ENCODE peak calls at places on chromosomes 11 and 22, in five cellular contexts. C is transverse colon, D is tibial nerve, U is lung, Z is A549. N is an unnamed sample.
A peak's percentile ranks its signal among the peaks of the same experiment; 100 is the strongest.

GRCh38 chr22:41780714-41781507 is 19.6 kb upstream of the CCDC134 start:
- DNase-seq in C (peak; percentile 81), Z (no peak), D (peak; percentile 35), U (peak; percentile 70), N (peak; percentile 9)

GRCh38 chr11:67687986-67688385 is 13.6 kb upstream of the ALDH3B2 start:
- DNase-seq in D (no peak), C (no peak), Z (no peak), U (no peak), N (no peak)

GRCh38 chr22:28440517-28441366 is 238.9 kb downstream of the TTC28 start:
- DNase-seq in C (no peak), U (no peak), D (no peak), Z (no peak), N (no peak)

GRCh38 chr11:69959461-69959860 is 118.7 kb upstream of the ANO1 start:
- DNase-seq in D (no peak), U (no peak), C (no peak), Z (no peak), N (no peak)

GRCh38 chr22:49869091-49869830 is 15.6 kb downstream of the ZBED4 start:
- DNase-seq in U (no peak), C (no peak), Z (no peak), D (no peak), N (no peak)

GRCh38 chr22:50443801-50444625 is 30.8 kb downstream of the SBF1 start:
- DNase-seq in C (no peak), Z (no peak), D (no peak), U (no peak), N (no peak)

GRCh38 chr11:100185588-100185987 is 501.5 kb upstream of the ARHGAP42 start:
- DNase-seq in C (no peak), Z (no peak), D (no peak), U (no peak), N (no peak)

GRCh38 chr11:109939176-109939810 is 153.9 kb upstream of the ZC3H12C start:
- DNase-seq in C (peak; percentile 11), Z (peak; percentile 38), U (peak; percentile 40), D (peak; percentile 33), N (no peak)

GRCh38 chr11:34356918-34357645 is 728 bp downstream of the ABTB2 start:
- DNase-seq in D (peak; percentile 26), Z (no peak), U (peak; percentile 59), C (peak; percentile 48), N (no peak)

GRCh38 chr22:42688241-42688913 is 32.3 kb downstream of the A4GALT start:
- DNase-seq in Z (peak; percentile 33), C (peak; percentile 78), D (peak; percentile 91), U (peak; percentile 81), N (peak; percentile 79)

GRCh38 chr11:115550291-115551059 is 46.3 kb upstream of the CADM1 start:
- DNase-seq in C (no peak), Z (no peak), D (no peak), U (peak; percentile 43), N (no peak)

GRCh38 chr22:49950396-49950994 is 10.1 kb upstream of the PIM3 start:
- DNase-seq in Z (no peak), D (no peak), U (no peak), C (peak; percentile 61), N (no peak)

GRCh38 chr11:221998-222789 is 13.9 kb downstream of the SIRT3 start:
- DNase-seq in U (no peak), D (no peak), C (no peak), Z (no peak), N (no peak)

GRCh38 chr11:41039592-41039991 is 419.9 kb downstream of the LRRC4C start:
- DNase-seq in U (no peak), D (no peak), Z (no peak), C (no peak), N (no peak)

GRCh38 chr11:47271961-47272661 is 2.2 kb downstream of the MADD start:
- DNase-seq in C (peak; percentile 60), D (no peak), U (no peak), Z (no peak), N (no peak)
- H3K4me1 ChIP-seq in C (peaks cover 42% of the 10 kb centered on the region), D (peaks cover 25% of the 10 kb centered on the region), U (peaks cover 12% of the 10 kb centered on the region), Z (peaks cover 22% of the 10 kb centered on the region), N (peaks cover 21% of the 10 kb centered on the region)

GRCh38 chr11:82999232-82999631 is 72.5 kb downstream of the RAB30 start:
- DNase-seq in Z (no peak), D (no peak), C (no peak), U (no peak), N (no peak)

GRCh38 chr11:83004855-83005556 is 66.7 kb downstream of the RAB30 start:
- DNase-seq in C (no peak), Z (no peak), U (no peak), D (no peak), N (no peak)

GRCh38 chr11:83002522-83002921 is 69.2 kb downstream of the RAB30 start:
- DNase-seq in C (no peak), Z (no peak), U (no peak), D (no peak), N (no peak)

GRCh38 chr11:83000381-83000780 is 71.3 kb downstream of the RAB30 start:
- DNase-seq in C (no peak), U (no peak), Z (no peak), D (no peak), N (no peak)

GRCh38 chr11:83002047-83002446 is 69.7 kb downstream of the RAB30 start:
- DNase-seq in D (no peak), U (no peak), C (no peak), Z (no peak), N (no peak)
- H3K27ac ChIP-seq in D (no peak overlapping the region), U (no peak overlapping the region), C (no peak overlapping the region), Z (no peak overlapping the region), N (no peak overlapping the region)

GRCh38 chr11:117281159-117281558 is 10.0 kb upstream of the BACE1-AS start:
- DNase-seq in U (no peak), C (no peak), D (no peak), Z (no peak), N (no peak)
- H3K4me3 ChIP-seq in U (no peak overlapping the region), C (no peak overlapping the region), D (no peak overlapping the region), Z (no peak overlapping the region), N (no peak overlapping the region)

GRCh38 chr11:14617241-14618027 is 26.2 kb upstream of the PDE3B start:
- DNase-seq in U (no peak), Z (no peak), C (peak; percentile 13), D (no peak), N (no peak)

GRCh38 chr11:14622241-14622954 is 21.2 kb upstream of the PDE3B start:
- DNase-seq in D (no peak), C (no peak), U (no peak), Z (no peak), N (no peak)

GRCh38 chr11:14618060-14618459 is 25.5 kb upstream of the PDE3B start:
- DNase-seq in Z (no peak), D (no peak), U (no peak), C (no peak), N (no peak)

GRCh38 chr11:14619580-14619979 is 24.0 kb upstream of the PDE3B start:
- DNase-seq in Z (no peak), D (no peak), U (no peak), C (no peak), N (no peak)

DNA sequence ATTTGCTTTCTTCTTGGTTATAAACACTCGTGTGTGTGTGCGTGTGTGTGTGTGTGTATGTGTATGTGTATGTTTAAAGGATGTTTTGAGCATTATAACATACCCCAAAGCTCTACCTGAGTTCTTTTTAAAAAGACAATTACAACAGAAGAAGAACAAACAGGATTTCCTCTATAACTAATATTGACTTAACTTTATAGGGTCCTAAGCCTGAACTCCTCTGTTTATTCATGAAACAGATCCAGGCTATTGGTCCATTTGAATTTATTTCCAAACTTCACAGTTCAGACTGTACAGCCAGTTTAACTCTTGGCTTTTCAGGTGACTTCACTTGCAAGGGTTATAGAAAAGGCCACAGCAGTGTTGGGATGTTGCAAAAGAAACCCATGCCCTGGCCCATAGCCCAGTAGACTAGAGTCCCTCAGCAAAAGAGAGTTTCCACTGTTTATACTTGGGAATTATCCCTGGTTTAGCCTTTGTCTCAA is 23.5 kb upstream of the PDE3B start:
- DNase-seq in C (peak; percentile 51), U (no peak), D (no peak), Z (no peak), N (no peak)
- H3K4me1 ChIP-seq in C (peaks cover 19% of the 10 kb centered on the region), U (no peaks in the 10 kb centered on the region), D (no peaks in the 10 kb centered on the region), Z (no peaks in the 10 kb centered on the region), N (no peaks in the 10 kb centered on the region)

GRCh38 chr11:119504366-119504765 is 81.4 kb upstream of the THY1 start:
- DNase-seq in Z (no peak), U (no peak), D (no peak), C (no peak), N (no peak)

GRCh38 chr11:119509277-119509841 is 86.4 kb upstream of the THY1 start:
- DNase-seq in Z (no peak), U (no peak), C (no peak), D (no peak), N (no peak)

GRCh38 chr11:119509969-119510401 is 87.0 kb upstream of the THY1 start:
- DNase-seq in Z (no peak), D (no peak), C (peak; percentile 10), U (no peak), N (no peak)

GRCh38 chr11:119505861-119506260 is 82.9 kb upstream of the THY1 start:
- DNase-seq in C (no peak), U (no peak), D (no peak), Z (no peak), N (no peak)

GRCh38 chr11:119506436-119506835 is 83.5 kb upstream of the THY1 start:
- DNase-seq in Z (no peak), U (no peak), D (no peak), C (no peak), N (no peak)
- H3K27ac ChIP-seq in Z (no peak overlapping the region), U (no peak overlapping the region), D (no peak overlapping the region), C (no peak overlapping the region), N (no peak overlapping the region)

GRCh38 chr11:114110948-114111347 is 51.4 kb downstream of the ZBTB16 start:
- DNase-seq in C (no peak), U (no peak), D (peak; percentile 78), Z (no peak), N (no peak)
- H3K4me3 ChIP-seq in C (no peak overlapping the region), U (no peak overlapping the region), D (no peak overlapping the region), Z (no peak overlapping the region), N (peak overlapping the region; percentile 55)

DNA sequence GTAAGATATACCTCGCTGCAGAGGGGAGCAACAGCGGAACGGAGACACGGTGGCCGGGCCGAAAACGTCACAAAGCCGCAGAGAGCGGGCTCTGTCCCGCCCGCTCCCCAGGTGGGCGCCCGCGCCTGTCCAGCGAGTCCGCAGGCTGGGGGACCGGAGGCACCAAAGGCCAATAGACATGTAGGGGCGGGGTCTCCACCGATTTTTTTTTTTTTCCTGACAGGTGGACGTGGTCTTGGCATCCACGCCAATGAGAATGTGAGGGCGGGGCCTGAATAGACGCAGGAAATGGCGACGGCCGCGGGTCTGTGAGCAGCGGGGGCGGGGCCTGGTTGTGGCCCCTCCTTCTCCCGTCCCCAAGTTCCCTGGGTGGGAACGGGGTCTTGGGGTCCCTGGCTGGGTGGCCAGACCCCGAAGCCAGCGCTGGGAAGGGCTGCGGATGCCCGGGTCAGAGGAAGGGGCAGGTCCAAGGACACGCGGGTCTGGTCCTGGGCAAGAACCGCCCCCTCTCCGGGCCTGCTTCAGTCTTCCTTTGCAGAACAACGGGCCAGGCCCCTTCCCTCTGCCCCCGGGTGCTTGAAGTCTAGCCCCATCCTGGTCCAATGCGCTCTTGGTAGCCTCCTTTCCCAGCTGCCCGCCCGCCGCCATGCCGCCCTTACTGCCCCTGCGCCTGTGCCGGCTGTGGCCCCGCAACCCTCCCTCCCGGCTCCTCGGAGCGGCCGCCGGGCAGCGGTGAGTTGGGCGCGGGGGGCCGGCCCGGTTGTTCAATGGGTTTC is at the start of gene DNAJC4:
- DNase-seq in D (peak; percentile 94), C (peak; percentile 96), U (peak; percentile 93), Z (peak; percentile 77), N (peak; percentile 83)
- H3K4me1 ChIP-seq in D (peaks cover 41% of the 10 kb centered on the region), C (peaks cover 59% of the 10 kb centered on the region), U (no peaks in the 10 kb centered on the region), Z (peaks cover 42% of the 10 kb centered on the region), N (peaks cover 30% of the 10 kb centered on the region)

GRCh38 chr11:116870054-116870453 is 32.6 kb upstream of the APOA1 start:
- DNase-seq in D (no peak), C (no peak), Z (no peak), U (no peak), N (no peak)
- H3K27ac ChIP-seq in D (no peak overlapping the region), C (no peak overlapping the region), Z (no peak overlapping the region), U (no peak overlapping the region), N (no peak overlapping the region)

N was measured in thoracic aorta.